ENCODE peak calls at places on chromosomes 12 and 14, in four cellular contexts. F is NCI-H1105 treated with DMSO at 0.1 percent for 48 hours, Z is hepatic stellate cell, C is right cardiac atrium. O is an unnamed sample.

GRCh38 chr14:51020024-51020710 is 74.7 kb downstream of the TRIM9 start:
- DNase-seq in Z (no peak), F (no peak), C (no peak), O (no peak)

GRCh38 chr14:23299986-23300686 is 2.5 kb downstream of the PPP1R3E start:
- DNase-seq in F (no peak), Z (no peak), C (no peak), O (no peak)

GRCh38 chr12:130916251-130916911 is 37.3 kb upstream of the ADGRD1 start:
- DNase-seq in C (peak), Z (peak), F (peak), O (peak)

GRCh38 chr14:29475641-29476040 is 452.0 kb downstream of the PRKD1 start:
- DNase-seq in C (no peak), Z (no peak), F (no peak), O (no peak)

GRCh38 chr12:50197297-50197727 is 30.1 kb upstream of the CERS5 start:
- DNase-seq in C (no peak), F (peak), Z (no peak), O (no peak)

GRCh38 chr12:75759842-75760260 is 248.4 kb upstream of the KRR1 start:
- DNase-seq in C (no peak), F (no peak), Z (peak), O (no peak)

GRCh38 chr12:92829683-92830282 is 99.3 kb downstream of the EEA1 start:
- DNase-seq in Z (no peak), C (no peak), F (no peak), O (no peak)

GRCh38 chr14:72780771-72781170 is 113.1 kb downstream of the DPF3 start:
- DNase-seq in Z (peak), F (no peak), C (no peak), O (no peak)

GRCh38 chr12:123223241-123223668 is 9.7 kb downstream of the MPHOSPH9 start:
- DNase-seq in C (no peak), Z (no peak), F (no peak), O (no peak)

GRCh38 chr14:78921856-78922255 is 751.7 kb downstream of the NRXN3 start:
- DNase-seq in F (no peak), C (no peak), Z (peak), O (no peak)

GRCh38 chr14:77240336-77240915 is 30.6 kb downstream of the NGB start:
- DNase-seq in Z (no peak), C (no peak), F (no peak), O (no peak)

GRCh38 chr14:99425272-99425681 is 55.4 kb downstream of the SETD3 start:
- DNase-seq in Z (no peak), C (no peak), F (peak), O (no peak)

GRCh38 chr14:34650786-34651584 is 21.0 kb upstream of the SNX6 start:
- DNase-seq in Z (peak), F (no peak), C (no peak), O (no peak)

GRCh38 chr14:54737132-54737711 is 165.4 kb downstream of the GCH1 start:
- DNase-seq in F (no peak), C (no peak), Z (peak), O (no peak)

GRCh38 chr14:83463500-83464098 is 1929.9 kb upstream of the SEL1L start:
- DNase-seq in F (peak), C (no peak), Z (no peak), O (no peak)

GRCh38 chr12:101086490-101086889 is 123.5 kb downstream of the SLC5A8 start:
- DNase-seq in C (no peak), F (no peak), Z (no peak), O (no peak)

GRCh38 chr12:55681142-55682077 is 26.3 kb downstream of the ITGA7 start:
- DNase-seq in Z (peak), C (peak), F (peak), O (peak)

GRCh38 chr12:87259405-87259804 is 769.8 kb downstream of the C12orf50 start:
- DNase-seq in C (no peak), Z (no peak), F (no peak), O (no peak)

GRCh38 chr12:56715798-56716197 is 9.3 kb downstream of the NACA start:
- DNase-seq in F (no peak), C (no peak), Z (no peak), O (no peak)

GRCh38 chr12:6839482-6840201 is 1.1 kb upstream of the GNB3 start:
- DNase-seq in Z (no peak), C (no peak), F (peak), O (no peak)

GRCh38 chr12:132205271-132206092 is 61.2 kb downstream of the NOC4L start:
- DNase-seq in C (peak), Z (no peak), F (no peak), O (no peak)

GRCh38 chr14:95835331-95835730 is 41.3 kb upstream of the TUNAR start:
- DNase-seq in C (no peak), F (no peak), Z (no peak), O (no peak)

GRCh38 chr12:98725481-98726247 is 80.6 kb downstream of the APAF1 start:
- DNase-seq in C (peak), F (peak), Z (peak), O (peak)

GRCh38 chr12:27324452-27324999 is 8.1 kb upstream of the BMAL2 start:
- DNase-seq in C (no peak), F (no peak), Z (no peak), O (no peak)

GRCh38 chr14:69755299-69755698 is 11.6 kb upstream of the SRSF5 start:
- DNase-seq in F (no peak), C (no peak), Z (no peak), O (no peak)

GRCh38 chr14:52641745-52642144 is 53.6 kb downstream of the ERO1A start:
- DNase-seq in Z (no peak), C (no peak), F (no peak), O (no peak)

GRCh38 chr12:52942056-52942913 is 6.6 kb upstream of the KRT18 start:
- DNase-seq in F (no peak), Z (no peak), C (no peak), O (no peak)

GRCh38 chr12:69701821-69702220 is 2.7 kb upstream of the BEST3 start:
- DNase-seq in F (peak), Z (no peak), C (no peak), O (no peak)

GRCh38 chr12:13452955-13453570 is 256.5 kb downstream of the EMP1 start:
- DNase-seq in F (peak), Z (no peak), C (no peak), O (no peak)

GRCh38 chr12:88418856-88419497 is 161.3 kb downstream of the KITLG start:
- DNase-seq in Z (no peak), C (no peak), F (no peak), O (no peak)

GRCh38 chr12:93128332-93128707 is 199.2 kb upstream of the EEA1 start:
- DNase-seq in F (peak), C (no peak), Z (no peak), O (no peak)